ENCODE peak calls at places on chromosomes 16 and 17, in eight cellular contexts. One of them, this sample, is unnamed.

GRCh38 chr16:54928421-54929089 is 2.1 kb upstream of the IRX5 start:
- DNase-seq in CD8-positive, alpha-beta memory T cell: peak
- DNase-seq in stimulated activated CD4-positive, alpha-beta T cell treated with anti-CD3 and anti-CD28 coated beads, Interleukin-2, amount 100 ng/mL, for 48 hours: no peak
- DNase-seq in T-helper 17 cell: peak
- DNase-seq in HCT116: no peak
- DNase-seq in T-helper 1 cell: peak
- DNase-seq in T1000: peak
- DNase-seq in RPMI7951: peak
- DNase-seq in this sample: peak

GRCh38 chr17:44887971-44888955 is 11.0 kb downstream of the EFTUD2 start:
- DNase-seq in CD8-positive, alpha-beta memory T cell: no peak
- DNase-seq in stimulated activated CD4-positive, alpha-beta T cell treated with anti-CD3 and anti-CD28 coated beads, Interleukin-2, amount 100 ng/mL, for 48 hours: no peak
- DNase-seq in T-helper 17 cell: no peak
- DNase-seq in HCT116: no peak
- DNase-seq in T-helper 1 cell: peak
- DNase-seq in T1000: no peak
- DNase-seq in RPMI7951: no peak
- DNase-seq in this sample: no peak

GRCh38 chr16:1900452-1900774 is 17.8 kb downstream of the HS3ST6 start:
- DNase-seq in CD8-positive, alpha-beta memory T cell: no peak
- DNase-seq in stimulated activated CD4-positive, alpha-beta T cell treated with anti-CD3 and anti-CD28 coated beads, Interleukin-2, amount 100 ng/mL, for 48 hours: no peak
- DNase-seq in T-helper 17 cell: no peak
- DNase-seq in HCT116: no peak
- DNase-seq in T-helper 1 cell: no peak
- DNase-seq in T1000: no peak
- DNase-seq in RPMI7951: no peak
- DNase-seq in this sample: no peak

GRCh38 chr17:27343972-27344607 is 50.2 kb downstream of the WSB1 start:
- DNase-seq in CD8-positive, alpha-beta memory T cell: no peak
- DNase-seq in stimulated activated CD4-positive, alpha-beta T cell treated with anti-CD3 and anti-CD28 coated beads, Interleukin-2, amount 100 ng/mL, for 48 hours: no peak
- DNase-seq in T-helper 17 cell: no peak
- DNase-seq in HCT116: no peak
- DNase-seq in T-helper 1 cell: no peak
- DNase-seq in T1000: no peak
- DNase-seq in RPMI7951: no peak
- DNase-seq in this sample: no peak

GRCh38 chr16:55249936-55250335 is 74.1 kb upstream of the IRX6 start:
- DNase-seq in CD8-positive, alpha-beta memory T cell: no peak
- DNase-seq in stimulated activated CD4-positive, alpha-beta T cell treated with anti-CD3 and anti-CD28 coated beads, Interleukin-2, amount 100 ng/mL, for 48 hours: no peak
- DNase-seq in T-helper 17 cell: no peak
- DNase-seq in HCT116: no peak
- DNase-seq in T-helper 1 cell: no peak
- DNase-seq in T1000: no peak
- DNase-seq in RPMI7951: no peak
- DNase-seq in this sample: no peak

GRCh38 chr16:57406881-57407280 is 2.3 kb downstream of the CCL17 start:
- DNase-seq in CD8-positive, alpha-beta memory T cell: no peak
- DNase-seq in stimulated activated CD4-positive, alpha-beta T cell treated with anti-CD3 and anti-CD28 coated beads, Interleukin-2, amount 100 ng/mL, for 48 hours: no peak
- DNase-seq in T-helper 17 cell: no peak
- DNase-seq in HCT116: no peak
- DNase-seq in T-helper 1 cell: no peak
- DNase-seq in T1000: no peak
- DNase-seq in RPMI7951: no peak
- DNase-seq in this sample: no peak

GRCh38 chr17:39800540-39800939 is 62.8 kb downstream of the GRB7 start:
- DNase-seq in CD8-positive, alpha-beta memory T cell: no peak
- DNase-seq in stimulated activated CD4-positive, alpha-beta T cell treated with anti-CD3 and anti-CD28 coated beads, Interleukin-2, amount 100 ng/mL, for 48 hours: no peak
- DNase-seq in T-helper 17 cell: peak
- DNase-seq in HCT116: no peak
- DNase-seq in T-helper 1 cell: peak
- DNase-seq in T1000: no peak
- DNase-seq in RPMI7951: no peak
- DNase-seq in this sample: no peak

GRCh38 chr17:43645765-43646481 is 15.8 kb downstream of the MEOX1 start:
- DNase-seq in CD8-positive, alpha-beta memory T cell: no peak
- DNase-seq in stimulated activated CD4-positive, alpha-beta T cell treated with anti-CD3 and anti-CD28 coated beads, Interleukin-2, amount 100 ng/mL, for 48 hours: no peak
- DNase-seq in T-helper 17 cell: no peak
- DNase-seq in HCT116: no peak
- DNase-seq in T-helper 1 cell: no peak
- DNase-seq in T1000: no peak
- DNase-seq in RPMI7951: peak
- DNase-seq in this sample: no peak

GRCh38 chr16:90018297-90019200 is 707 bp downstream of the DBNDD1 start:
- DNase-seq in CD8-positive, alpha-beta memory T cell: no peak
- DNase-seq in stimulated activated CD4-positive, alpha-beta T cell treated with anti-CD3 and anti-CD28 coated beads, Interleukin-2, amount 100 ng/mL, for 48 hours: no peak
- DNase-seq in T-helper 17 cell: no peak
- DNase-seq in HCT116: no peak
- DNase-seq in T-helper 1 cell: no peak
- DNase-seq in T1000: no peak
- DNase-seq in RPMI7951: no peak
- DNase-seq in this sample: no peak

GRCh38 chr17:68711858-68712257 is 110.7 kb upstream of the FAM20A start:
- DNase-seq in CD8-positive, alpha-beta memory T cell: no peak
- DNase-seq in stimulated activated CD4-positive, alpha-beta T cell treated with anti-CD3 and anti-CD28 coated beads, Interleukin-2, amount 100 ng/mL, for 48 hours: no peak
- DNase-seq in T-helper 17 cell: no peak
- DNase-seq in HCT116: no peak
- DNase-seq in T-helper 1 cell: no peak
- DNase-seq in T1000: no peak
- DNase-seq in RPMI7951: peak
- DNase-seq in this sample: no peak

GRCh38 chr17:1957037-1957436 is 68.1 kb downstream of the RTN4RL1 start:
- DNase-seq in CD8-positive, alpha-beta memory T cell: no peak
- DNase-seq in stimulated activated CD4-positive, alpha-beta T cell treated with anti-CD3 and anti-CD28 coated beads, Interleukin-2, amount 100 ng/mL, for 48 hours: no peak
- DNase-seq in T-helper 17 cell: no peak
- DNase-seq in HCT116: no peak
- DNase-seq in T-helper 1 cell: no peak
- DNase-seq in T1000: no peak
- DNase-seq in RPMI7951: peak
- DNase-seq in this sample: no peak

This sample was measured in NCI-H774.